ENCODE peak calls at places on chromosome 18, in nine cellular contexts. E is lower leg skin, S is H54, F is A549, H is breast epithelium, A is NB4, Q is stomach, Z is IMR-90, Y is Peyer's patch. L is an unnamed sample.
A peak's percentile ranks its signal among the peaks of the same experiment; 100 is the strongest.

GRCh38 chr18:62061812-62062211 is 125.0 kb downstream of the PIGN start:
- DNase-seq in E (no peak), S (no peak), F (no peak), H (no peak), A (no peak), Q (no peak), Z (no peak), Y (no peak), L (no peak)

GRCh38 chr18:27184115-27185024 is 738 bp downstream of the CHST9 start:
- DNase-seq in E (no peak), S (no peak), F (no peak), H (no peak), A (no peak), Q (no peak), Z (no peak), Y (no peak), L (no peak)

GRCh38 chr18:48806551-48807261 is 144.1 kb downstream of the SMAD7 start:
- DNase-seq in E (peak; percentile 61), S (no peak), F (no peak), H (peak; percentile 35), A (no peak), Q (peak; percentile 13), Z (no peak), Y (peak; percentile 21), L (peak; percentile 46)

GRCh38 chr18:26813043-26813442 is 52.5 kb downstream of the AQP4 start:
- DNase-seq in E (no peak), S (no peak), F (peak; percentile 15), H (no peak), A (peak; percentile 51), Q (peak; percentile 37), Z (no peak), Y (no peak), L (no peak)

GRCh38 chr18:36808681-36809080 is 20.1 kb downstream of the TPGS2 start:
- DNase-seq in E (no peak), S (no peak), F (no peak), H (no peak), A (no peak), Q (no peak), Z (peak; percentile 91), Y (no peak), L (no peak)

GRCh38 chr18:64416990-64417389 is 268.1 kb upstream of the LINC00305 start:
- DNase-seq in E (no peak), S (no peak), F (no peak), H (no peak), A (no peak), Q (no peak), Z (no peak), Y (no peak), L (no peak)

GRCh38 chr18:13620818-13621445 is 105.4 kb downstream of the FAM210A start:
- DNase-seq in E (no peak), S (no peak), F (no peak), H (no peak), A (no peak), Q (no peak), Z (no peak), Y (no peak), L (peak; percentile 30)

GRCh38 chr18:79965119-79965902 is 868 bp downstream of the HSBP1L1 start:
- DNase-seq in E (no peak), S (no peak), F (peak; percentile 44), H (no peak), A (no peak), Q (peak; percentile 60), Z (peak; percentile 91), Y (no peak), L (peak; percentile 77)

GRCh38 chr18:70671889-70672551 is 383.2 kb downstream of the SOCS6 start:
- DNase-seq in E (no peak), S (no peak), F (no peak), H (no peak), A (no peak), Q (no peak), Z (no peak), Y (no peak), L (no peak)

GRCh38 chr18:79723628-79724027 is 44.0 kb downstream of the CTDP1 start:
- DNase-seq in E (no peak), S (no peak), F (no peak), H (no peak), A (no peak), Q (no peak), Z (no peak), Y (no peak), L (no peak)

DNA sequence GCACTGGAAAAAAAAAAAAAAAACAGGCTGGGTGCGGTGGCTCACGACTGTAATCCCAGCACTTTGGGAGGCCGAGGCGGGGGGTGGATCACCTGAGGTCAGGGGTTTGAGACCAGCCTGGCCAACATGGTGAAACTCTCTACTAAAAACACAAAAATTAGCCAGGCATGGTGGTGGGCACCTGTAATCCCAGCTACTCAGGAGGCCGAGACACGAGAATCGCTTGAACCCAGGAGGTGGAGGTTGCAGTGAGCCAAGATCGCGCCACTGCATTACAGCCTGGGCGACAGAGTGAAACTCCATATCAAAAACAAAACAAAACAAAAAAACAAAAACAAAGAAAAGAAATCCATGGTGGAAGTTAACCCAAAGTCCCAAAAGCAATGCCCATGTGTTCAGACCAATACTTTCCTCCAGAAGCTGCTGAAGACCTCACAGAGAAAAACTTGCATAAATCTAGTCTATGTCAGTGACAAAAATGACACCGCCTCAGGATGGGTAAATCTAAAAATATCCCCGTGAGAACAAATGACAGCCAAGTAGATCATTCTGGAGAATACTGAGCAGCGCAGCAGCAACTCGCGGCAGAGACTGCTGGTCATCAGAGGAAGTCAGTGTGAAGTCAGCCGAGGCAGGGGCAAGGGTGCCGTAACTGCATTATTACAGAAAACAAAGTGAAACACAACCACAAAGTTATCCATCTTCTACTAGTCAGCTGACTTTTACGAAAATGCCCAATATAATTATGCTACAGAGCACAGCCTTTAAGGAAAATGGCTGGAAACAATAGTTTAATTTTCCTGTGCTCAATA is 41.0 kb downstream of the LPIN2 start:
- DNase-seq in E (peak; percentile 46), S (no peak), F (no peak), H (no peak), A (peak; percentile 77), Q (peak; percentile 51), Z (no peak), Y (peak; percentile 85), L (peak; percentile 69)
- TF ChIP-seq POLR2A in E (no peak), S (no peak), F (no peak), H (no peak), A (no peak), Q (no peak), Z (no peak), Y (no peak), L (no peak)

GRCh38 chr18:10152475-10152874 is 238.7 kb downstream of the VAPA start:
- DNase-seq in E (no peak), S (no peak), F (no peak), H (no peak), A (no peak), Q (no peak), Z (no peak), Y (no peak), L (no peak)

GRCh38 chr18:10147752-10148151 is 233.9 kb downstream of the VAPA start:
- DNase-seq in E (no peak), S (no peak), F (no peak), H (no peak), A (no peak), Q (no peak), Z (no peak), Y (no peak), L (no peak)

GRCh38 chr18:10153924-10154635 is 240.3 kb downstream of the VAPA start:
- DNase-seq in E (no peak), S (no peak), F (no peak), H (no peak), A (no peak), Q (no peak), Z (no peak), Y (no peak), L (no peak)

GRCh38 chr18:10147199-10147598 is 233.4 kb downstream of the VAPA start:
- DNase-seq in E (no peak), S (no peak), F (no peak), H (no peak), A (no peak), Q (no peak), Z (no peak), Y (no peak), L (no peak)

DNA sequence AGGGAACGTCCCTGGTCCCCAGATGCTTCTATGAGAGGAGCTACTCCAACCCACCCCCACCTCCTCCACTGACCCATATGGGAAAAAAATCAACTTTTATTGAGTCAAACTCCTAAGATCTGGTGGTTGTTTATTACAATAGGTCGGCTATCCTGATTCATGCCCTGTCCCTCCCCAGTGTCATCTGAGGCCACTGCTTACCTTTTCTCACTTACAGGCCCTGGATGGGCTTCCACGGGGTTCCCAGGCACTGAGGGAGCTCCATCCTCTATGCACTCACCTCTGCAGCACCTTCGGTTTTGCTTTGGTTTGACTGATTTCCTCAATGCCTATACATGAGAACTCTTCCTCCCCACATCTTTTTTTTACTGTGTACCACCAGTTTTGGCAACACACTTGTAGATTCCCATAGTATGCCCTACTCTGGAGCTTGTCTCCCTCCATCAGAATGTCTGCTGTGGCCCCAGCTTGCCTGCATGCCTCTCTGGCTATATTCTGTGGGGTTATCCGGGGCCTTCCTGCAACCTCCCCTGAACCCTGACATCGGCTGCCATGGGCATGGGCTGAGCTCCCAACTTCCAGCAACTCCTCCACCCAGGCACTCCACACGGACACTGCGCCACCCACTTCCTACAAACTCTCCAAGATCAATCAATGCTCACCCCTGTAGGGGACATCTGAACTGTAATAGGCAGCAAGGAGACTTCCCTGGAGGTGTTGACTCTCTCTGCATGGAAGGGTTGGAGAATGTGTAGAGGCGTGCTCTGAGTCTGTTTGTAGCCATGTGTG is 236.1 kb downstream of the VAPA start:
- DNase-seq in E (no peak), S (no peak), F (no peak), H (no peak), A (no peak), Q (no peak), Z (no peak), Y (no peak), L (no peak)
- TF ChIP-seq POLR2A in E (no peak), S (no peak), F (no peak), H (no peak), A (no peak), Q (no peak), Z (no peak), Y (no peak), L (no peak)

DNA sequence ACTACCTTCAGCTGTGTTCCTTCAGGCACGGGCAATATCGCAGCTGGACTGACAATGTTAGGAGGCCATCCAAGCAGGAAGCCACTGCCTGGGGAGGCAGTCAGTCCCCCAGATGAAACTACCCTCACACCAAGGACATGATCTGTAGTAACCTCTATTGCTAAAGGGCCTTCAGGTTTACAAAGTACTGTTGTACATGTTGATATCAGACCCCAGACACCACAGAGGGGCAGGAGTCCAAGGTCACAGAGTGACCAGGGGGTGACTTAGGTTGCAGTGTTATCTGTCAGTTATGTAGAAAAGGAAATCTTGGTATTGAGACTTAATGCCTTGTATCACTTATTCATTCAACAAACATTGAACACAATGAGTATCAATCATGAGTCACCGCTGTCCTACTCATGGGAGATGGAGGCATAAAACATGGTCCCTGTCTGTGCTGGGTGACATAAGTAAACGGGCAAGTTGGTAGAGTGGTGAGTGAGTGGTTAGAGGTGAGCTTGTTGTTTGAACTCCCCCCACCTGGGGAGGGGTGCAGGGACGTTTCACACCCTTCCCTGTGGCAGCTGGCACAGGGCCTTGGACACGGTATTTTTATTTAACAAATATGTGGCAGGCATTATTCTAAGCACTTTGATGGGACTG is 7.1 kb downstream of the CABLES1 start:
- DNase-seq in E (no peak), S (no peak), F (no peak), H (no peak), A (no peak), Q (no peak), Z (no peak), Y (no peak), L (no peak)
- TF ChIP-seq POLR2A in E (no peak), S (no peak), F (no peak), H (no peak), A (no peak), Q (no peak), Z (no peak), Y (no peak), L (no peak)

GRCh38 chr18:51151568-51152511 is 45.6 kb downstream of the MEX3C start:
- DNase-seq in E (no peak), S (no peak), F (no peak), H (no peak), A (peak; percentile 45), Q (peak; percentile 35), Z (no peak), Y (peak; percentile 90), L (no peak)
- TF ChIP-seq POLR2A in E (no peak), S (no peak), F (no peak), H (no peak), A (no peak), Q (no peak), Z (no peak), Y (no peak), L (no peak)